ENCODE peak calls at places on chromosome 22, in five cellular contexts. D is fibroblast of the conjunctiva, R is skeletal muscle cell, W is Ammon's horn, E is amniotic epithelial cell. N is an unnamed sample.

GRCh38 chr22:37012262-37012904 is 6.9 kb downstream of the TST start:
- DNase-seq in D (no peak), R (no peak), W (peak; percentile 54), E (no peak), N (no peak)

GRCh38 chr22:36022162-36022561 is 6.5 kb downstream of the RBFOX2 start:
- DNase-seq in D (no peak), R (peak; percentile 42), W (no peak), E (peak; percentile 84), N (no peak)

GRCh38 chr22:49042877-49043859 is 784.5 kb downstream of the BRD1 start:
- DNase-seq in D (no peak), R (no peak), W (no peak), E (no peak), N (no peak)

GRCh38 chr22:44329179-44329796 is 16.5 kb upstream of the SHISAL1 start:
- DNase-seq in D (no peak), R (no peak), W (no peak), E (no peak), N (no peak)

GRCh38 chr22:24315367-24315781 is 44.7 kb downstream of the SPECC1L start:
- DNase-seq in D (no peak), R (no peak), W (no peak), E (peak; percentile 88), N (no peak)

GRCh38 chr22:49348631-49349030 is 479.0 kb downstream of the BRD1 start:
- DNase-seq in D (no peak), R (no peak), W (no peak), E (no peak), N (no peak)

GRCh38 chr22:24432059-24432853 is 4.9 kb downstream of the ADORA2A start:
- DNase-seq in D (peak; percentile 22), R (peak; percentile 31), W (peak; percentile 46), E (peak; percentile 60), N (no peak)

GRCh38 chr22:23539135-23539838 is 40.8 kb downstream of the IGLL1 start:
- DNase-seq in D (peak; percentile 70), R (peak; percentile 21), W (peak; percentile 94), E (peak; percentile 85), N (peak; percentile 10)

GRCh38 chr22:31279821-31280496 is 12.3 kb downstream of the PIK3IP1 start:
- DNase-seq in D (no peak), R (no peak), W (no peak), E (no peak), N (no peak)

GRCh38 chr22:39300198-39300830 is 19.1 kb downstream of the RPL3 start:
- DNase-seq in D (no peak), R (no peak), W (peak; percentile 66), E (no peak), N (no peak)

GRCh38 chr22:25840162-25840561 is 98.2 kb downstream of the MYO18B start:
- DNase-seq in D (no peak), R (no peak), W (no peak), E (no peak), N (no peak)

GRCh38 chr22:16914006-16914405 is 88.8 kb upstream of the XKR3 start:
- DNase-seq in D (no peak), R (no peak), W (no peak), E (no peak), N (no peak)

GRCh38 chr22:38871360-38872171 is 450 bp downstream of the CBX6 start:
- DNase-seq in D (no peak), R (no peak), W (no peak), E (no peak), N (no peak)

GRCh38 chr22:19547620-19548019 is 23.4 kb upstream of the CLDN5 start:
- DNase-seq in D (no peak), R (no peak), W (no peak), E (no peak), N (no peak)

GRCh38 chr22:33851240-33851639 is 69.0 kb downstream of the LARGE1 start:
- DNase-seq in D (no peak), R (no peak), W (no peak), E (no peak), N (no peak)

GRCh38 chr22:21984793-21985192 is 2.2 kb upstream of the TOP3B start:
- DNase-seq in D (no peak), R (no peak), W (no peak), E (peak; percentile 42), N (no peak)

GRCh38 chr22:27800250-27801131 is 1.1 kb downstream of the MN1 start:
- DNase-seq in D (no peak), R (no peak), W (no peak), E (no peak), N (no peak)

GRCh38 chr22:46060292-46061123 is 83.5 kb upstream of the WNT7B start:
- DNase-seq in D (no peak), R (no peak), W (no peak), E (no peak), N (no peak)

GRCh38 chr22:50540352-50540751 is 5.3 kb upstream of the KLHDC7B start:
- DNase-seq in D (no peak), R (no peak), W (no peak), E (no peak), N (no peak)

GRCh38 chr22:46501701-46502100 is 35.7 kb downstream of the CELSR1 start:
- DNase-seq in D (no peak), R (peak; percentile 28), W (no peak), E (peak; percentile 37), N (peak; percentile 26)

GRCh38 chr22:40694409-40694808 is 15.1 kb downstream of the MCHR1 start:
- DNase-seq in D (no peak), R (no peak), W (peak; percentile 41), E (no peak), N (no peak)

GRCh38 chr22:48823941-48824340 is 1003.7 kb downstream of the BRD1 start:
- DNase-seq in D (no peak), R (no peak), W (no peak), E (no peak), N (no peak)

GRCh38 chr22:46746192-46746591 is 8.1 kb upstream of the CERK start:
- DNase-seq in D (no peak), R (no peak), W (no peak), E (no peak), N (no peak)

GRCh38 chr22:39292561-39293074 is 26.8 kb downstream of the RPL3 start:
- DNase-seq in D (peak; percentile 80), R (peak; percentile 87), W (peak; percentile 86), E (peak; percentile 96), N (peak; percentile 57)

GRCh38 chr22:47309946-47310345 is 547.5 kb downstream of the TBC1D22A start:
- DNase-seq in D (no peak), R (no peak), W (no peak), E (no peak), N (no peak)

GRCh38 chr22:48222742-48223487 is 1460.5 kb downstream of the TBC1D22A start:
- DNase-seq in D (no peak), R (no peak), W (no peak), E (no peak), N (no peak)

GRCh38 chr22:28018461-28018927 is 99.4 kb upstream of the PITPNB start:
- DNase-seq in D (no peak), R (no peak), W (no peak), E (no peak), N (no peak)

GRCh38 chr22:50247748-50248147 is 2.9 kb upstream of the TUBGCP6 start:
- DNase-seq in D (no peak), R (no peak), W (no peak), E (peak; percentile 71), N (no peak)

GRCh38 chr22:39522567-39523300 is 2.4 kb downstream of the ATF4 start:
- DNase-seq in D (no peak), R (no peak), W (peak; percentile 56), E (peak; percentile 87), N (no peak)

GRCh38 chr22:27273386-27273785 is 528.2 kb downstream of the MN1 start:
- DNase-seq in D (no peak), R (no peak), W (peak; percentile 27), E (no peak), N (no peak)

GRCh38 chr22:49483281-49483905 is 344.3 kb downstream of the BRD1 start:
- DNase-seq in D (no peak), R (no peak), W (no peak), E (no peak), N (no peak)

GRCh38 chr22:32474635-32475427 is at the start of gene FBXO7:
- DNase-seq in D (peak; percentile 82), R (peak; percentile 32), W (peak; percentile 88), E (peak; percentile 89), N (peak; percentile 36)

GRCh38 chr22:31068970-31069369 is 12.1 kb upstream of the SMTN start:
- DNase-seq in D (no peak), R (no peak), W (no peak), E (no peak), N (no peak)

GRCh38 chr22:29369460-29369859 is 18.9 kb downstream of the AP1B1 start:
- DNase-seq in D (peak; percentile 33), R (no peak), W (peak; percentile 84), E (peak; percentile 83), N (no peak)

GRCh38 chr22:28112548-28113043 is 193.5 kb upstream of the PITPNB start:
- DNase-seq in D (no peak), R (no peak), W (peak; percentile 11), E (peak; percentile 83), N (no peak)

GRCh38 chr22:30245985-30246901 is at the start of gene LIF:
- DNase-seq in D (no peak), R (no peak), W (no peak), E (peak; percentile 74), N (no peak)

GRCh38 chr22:47221840-47222615 is 459.6 kb downstream of the TBC1D22A start:
- DNase-seq in D (no peak), R (no peak), W (peak; percentile 29), E (no peak), N (no peak)

GRCh38 chr22:29167032-29167911 is 38.4 kb upstream of the EMID1 start:
- DNase-seq in D (no peak), R (no peak), W (no peak), E (no peak), N (no peak)